ENCODE peak calls at places on chromosomes 12 and 14, in seven cellular contexts. W, U, I, M, P, E and F are unnamed samples.

GRCh38 chr12:132386926-132387497 is 57.6 kb upstream of the GALNT9 start:
- DNase-seq in U (no peak), P (no peak), I (no peak), E (no peak), W (no peak), M (no peak), F (no peak)

GRCh38 chr12:128382946-128383739 is 116.2 kb downstream of the TMEM132C start:
- DNase-seq in M (no peak), I (no peak), W (no peak), U (no peak), E (no peak), P (no peak), F (no peak)

GRCh38 chr12:89173096-89173495 is 179.2 kb downstream of the DUSP6 start:
- DNase-seq in P (no peak), M (no peak), W (no peak), E (no peak), U (no peak), I (no peak), F (no peak)

GRCh38 chr14:71799831-71800230 is 132.4 kb upstream of the RGS6 start:
- DNase-seq in W (no peak), M (no peak), I (no peak), P (no peak), E (no peak), U (no peak), F (no peak)

GRCh38 chr12:16881986-16882385 is 276.0 kb upstream of the LMO3 start:
- DNase-seq in P (no peak), I (no peak), E (no peak), M (no peak), U (no peak), W (no peak), F (no peak)

GRCh38 chr14:20624495-20625070 is 16.9 kb downstream of the OR6S1 start:
- DNase-seq in M (no peak), E (peak; percentile 34), I (peak; percentile 89), W (peak; percentile 93), U (no peak), P (no peak), F (peak; percentile 83)

GRCh38 chr14:100239200-100239839 is 376 bp downstream of the YY1 start:
- DNase-seq in U (no peak), P (no peak), I (no peak), W (no peak), M (peak; percentile 17), E (peak; percentile 31), F (peak; percentile 82)

GRCh38 chr12:13570005-13570694 is 373.6 kb downstream of the EMP1 start:
- DNase-seq in W (no peak), E (no peak), U (peak; percentile 41), M (no peak), I (no peak), P (no peak), F (no peak)

GRCh38 chr12:78171082-78171481 is 340.4 kb downstream of the NAV3 start:
- DNase-seq in M (no peak), I (no peak), E (no peak), W (no peak), U (no peak), P (no peak), F (no peak)

GRCh38 chr12:120080043-120080400 is 36.5 kb downstream of the RAB35 start:
- DNase-seq in P (no peak), U (no peak), E (no peak), I (no peak), M (no peak), W (no peak), F (peak; percentile 55)

GRCh38 chr14:30283822-30284446 is 275.0 kb upstream of the G2E3 start:
- DNase-seq in M (no peak), W (peak; percentile 50), P (no peak), U (peak; percentile 19), I (peak; percentile 21), E (no peak), F (no peak)

GRCh38 chr12:75087656-75088055 is 122.0 kb downstream of the KCNC2 start:
- DNase-seq in E (no peak), M (no peak), P (no peak), W (peak; percentile 25), I (no peak), U (peak; percentile 13), F (no peak)

GRCh38 chr12:95836185-95836609 is 22.6 kb upstream of the SNRPF start:
- DNase-seq in I (no peak), M (no peak), P (no peak), E (no peak), W (peak; percentile 77), U (no peak), F (no peak)

GRCh38 chr12:8088574-8088973 is 6.5 kb downstream of the NECAP1 start:
- DNase-seq in E (no peak), W (no peak), P (no peak), M (no peak), U (no peak), I (no peak), F (no peak)

GRCh38 chr12:115835445-115835844 is 442.0 kb downstream of the MED13L start:
- DNase-seq in I (no peak), M (no peak), E (no peak), U (no peak), W (no peak), P (no peak), F (no peak)

GRCh38 chr14:102848830-102849521 is 71.7 kb downstream of the TRAF3 start:
- DNase-seq in W (no peak), E (peak; percentile 30), P (no peak), U (no peak), I (no peak), M (no peak), F (no peak)

GRCh38 chr12:114691810-114692557 is 8.0 kb upstream of the TBX3 start:
- DNase-seq in I (no peak), M (no peak), E (no peak), P (no peak), U (no peak), W (no peak), F (no peak)
- H3K4me3 ChIP-seq in I (peak overlapping the region; percentile 34), M (peak overlapping the region; percentile 25), E (peak overlapping the region; percentile 39), P (peak overlapping the region; percentile 31), U (no peak overlapping the region), W (no peak overlapping the region), F (peak overlapping the region; percentile 55)

GRCh38 chr12:26831959-26832816 is 806 bp downstream of the ITPR2 start:
- DNase-seq in U (peak; percentile 19), P (no peak), E (peak; percentile 55), M (peak; percentile 22), I (peak; percentile 75), W (peak; percentile 77), F (peak; percentile 78)

GRCh38 chr12:26830358-26830757 is 2.6 kb downstream of the ITPR2 start:
- DNase-seq in P (no peak), M (no peak), W (no peak), E (no peak), I (no peak), U (no peak), F (no peak)

GRCh38 chr12:26830783-26831601 is 2.0 kb downstream of the ITPR2 start:
- DNase-seq in W (no peak), P (no peak), E (no peak), M (no peak), U (no peak), I (no peak), F (no peak)

GRCh38 chr12:26833692-26834168 is 736 bp upstream of the ITPR2 start:
- DNase-seq in W (peak; percentile 32), P (no peak), U (no peak), E (peak; percentile 50), I (peak; percentile 66), M (no peak), F (no peak)

DNA sequence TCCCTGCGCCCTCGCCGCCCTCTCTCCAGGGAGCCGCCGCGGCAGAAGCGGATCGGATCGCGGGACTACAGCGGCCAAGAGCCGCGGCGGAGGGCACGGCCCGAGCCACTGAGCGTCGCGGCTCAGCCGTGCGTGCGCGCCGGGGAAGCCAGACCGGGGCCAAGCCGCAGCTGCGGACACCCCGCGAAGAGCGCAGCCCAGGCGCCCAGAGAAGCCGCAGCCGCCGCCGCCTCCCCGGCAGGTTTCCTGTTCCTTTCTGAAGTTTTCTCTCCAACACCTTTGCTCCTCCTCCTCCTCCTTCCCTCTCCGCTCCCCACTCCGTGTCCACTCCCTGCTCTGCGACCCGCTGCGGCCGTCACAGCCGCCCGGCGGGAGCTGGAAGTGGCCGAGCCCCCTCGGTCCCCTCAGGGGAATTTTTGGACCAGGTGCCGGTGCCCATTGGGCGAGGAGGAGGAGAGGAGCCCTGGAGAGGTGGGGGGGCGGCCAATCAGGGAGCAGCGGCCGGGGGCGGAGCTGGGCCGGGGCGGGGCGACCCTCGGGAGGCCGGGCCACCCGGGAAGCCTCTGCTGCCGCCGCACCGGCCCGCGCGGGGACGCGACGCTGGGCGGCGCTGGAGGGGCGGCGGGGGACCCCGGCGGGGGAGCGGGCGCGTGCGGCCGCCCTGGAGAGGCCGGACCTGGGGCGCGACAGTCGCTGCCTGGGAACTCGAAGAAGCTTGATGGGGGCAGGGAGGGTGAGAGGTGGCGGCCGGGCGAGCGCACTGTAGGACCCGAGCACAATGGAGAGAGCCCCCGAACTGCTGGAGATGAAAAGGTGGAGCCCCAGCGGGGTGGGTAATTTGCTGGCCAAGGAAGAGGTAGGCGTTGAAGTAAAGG is at the start of gene ITPR2:
- DNase-seq in W (peak; percentile 88), M (peak; percentile 92), U (peak; percentile 74), P (peak; percentile 38), E (peak; percentile 95), I (peak; percentile 96), F (peak; percentile 97)
- TF ChIP-seq POLR2A in W (peak; percentile 88), M (peak; percentile 52), U (peak; percentile 70), P (peak; percentile 91), E (peak; percentile 88), I (peak; percentile 95), F (peak; percentile 64)

DNA sequence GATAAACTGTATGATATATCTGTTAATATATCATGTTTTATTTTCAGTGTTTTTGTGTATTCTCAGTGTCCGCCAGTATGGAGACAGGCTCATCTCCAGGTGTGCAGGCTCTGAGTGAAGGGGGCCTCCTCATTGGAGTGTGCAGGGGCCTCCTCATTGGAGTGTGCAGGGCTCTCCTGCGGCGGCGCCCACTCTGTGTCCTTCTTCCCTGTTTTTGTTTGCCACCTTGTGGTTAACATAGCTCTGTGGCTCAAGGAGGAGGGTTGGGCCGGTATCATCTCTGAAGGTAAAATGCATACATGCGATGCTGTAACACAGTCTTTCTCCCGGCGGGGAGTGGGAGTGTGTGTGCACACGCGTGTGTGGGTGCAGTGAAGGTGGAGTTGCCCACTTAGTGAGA is 429.5 kb downstream of the ZFP36L1 start:
- DNase-seq in U (peak; percentile 13), I (no peak), P (no peak), W (peak; percentile 44), M (no peak), E (no peak), F (no peak)
- H3K4me3 ChIP-seq in U (no peak overlapping the region), I (no peak overlapping the region), P (no peak overlapping the region), W (no peak overlapping the region), M (no peak overlapping the region), E (no peak overlapping the region), F (no peak overlapping the region)

GRCh38 chr14:95157195-95157986 is at the start of gene DICER1:
- DNase-seq in U (peak; percentile 83), P (peak; percentile 64), E (peak; percentile 98), W (peak; percentile 95), M (peak; percentile 96), I (peak; percentile 93), F (peak; percentile 99)

GRCh38 chr14:95156153-95156764 is 1.1 kb downstream of the DICER1 start:
- DNase-seq in W (peak; percentile 12), P (no peak), U (no peak), E (no peak), I (no peak), M (no peak), F (no peak)

GRCh38 chr14:95155044-95155443 is 2.3 kb downstream of the DICER1 start:
- DNase-seq in I (no peak), W (no peak), U (no peak), P (no peak), E (no peak), M (no peak), F (no peak)

GRCh38 chr14:95156765-95157194 is 549 bp downstream of the DICER1 start:
- DNase-seq in W (peak; percentile 35), E (peak; percentile 33), U (no peak), M (no peak), P (no peak), I (peak; percentile 59), F (peak; percentile 67)

GRCh38 chr14:95157987-95158712 is 821 bp upstream of the DICER1 start:
- DNase-seq in P (no peak), W (peak; percentile 38), M (peak; percentile 37), U (no peak), E (no peak), I (no peak), F (no peak)
- TF ChIP-seq POLR2A in P (no peak), W (no peak), M (no peak), U (no peak), E (no peak), I (no peak), F (no peak)